ENCODE peak calls at places on chromosomes 2 and 18, in four cellular contexts. Y is HepG2, S is WTC11, W is K562. K is an unnamed sample.

GRCh38 chr2:159114835-159115234 is 146.4 kb downstream of the TANC1 start:
- DNase-seq in Y (no peak), S (no peak), W (no peak), K (no peak)

GRCh38 chr2:188199716-188200128 is 92.0 kb upstream of the GULP1 start:
- DNase-seq in Y (peak), S (no peak), W (no peak), K (no peak)

GRCh38 chr2:46298522-46299351 is 1.5 kb downstream of the EPAS1 start:
- DNase-seq in Y (no peak), S (peak), W (peak), K (no peak)

GRCh38 chr18:31685097-31686082 is 1.0 kb upstream of the B4GALT6 start:
- DNase-seq in Y (peak), S (peak), W (peak), K (peak)

GRCh38 chr2:39379643-39380524 is 57.2 kb downstream of the MAP4K3 start:
- DNase-seq in Y (peak), S (no peak), W (peak), K (peak)

GRCh38 chr2:158997037-158997785 is 28.8 kb downstream of the TANC1 start:
- DNase-seq in Y (peak), S (no peak), W (no peak), K (no peak)

GRCh38 chr2:75716406-75716805 is 5.7 kb upstream of the GCFC2 start:
- DNase-seq in Y (no peak), S (no peak), W (peak), K (no peak)

GRCh38 chr2:62569907-62570793 is 64.2 kb upstream of the TMEM17 start:
- DNase-seq in Y (peak), S (peak), W (no peak), K (no peak)

GRCh38 chr18:9095297-9096012 is 7.0 kb upstream of the NDUFV2 start:
- DNase-seq in Y (peak), S (no peak), W (peak), K (peak)

GRCh38 chr18:64276736-64277135 is 127.8 kb upstream of the LINC00305 start:
- DNase-seq in Y (no peak), S (no peak), W (no peak), K (no peak)

DNA sequence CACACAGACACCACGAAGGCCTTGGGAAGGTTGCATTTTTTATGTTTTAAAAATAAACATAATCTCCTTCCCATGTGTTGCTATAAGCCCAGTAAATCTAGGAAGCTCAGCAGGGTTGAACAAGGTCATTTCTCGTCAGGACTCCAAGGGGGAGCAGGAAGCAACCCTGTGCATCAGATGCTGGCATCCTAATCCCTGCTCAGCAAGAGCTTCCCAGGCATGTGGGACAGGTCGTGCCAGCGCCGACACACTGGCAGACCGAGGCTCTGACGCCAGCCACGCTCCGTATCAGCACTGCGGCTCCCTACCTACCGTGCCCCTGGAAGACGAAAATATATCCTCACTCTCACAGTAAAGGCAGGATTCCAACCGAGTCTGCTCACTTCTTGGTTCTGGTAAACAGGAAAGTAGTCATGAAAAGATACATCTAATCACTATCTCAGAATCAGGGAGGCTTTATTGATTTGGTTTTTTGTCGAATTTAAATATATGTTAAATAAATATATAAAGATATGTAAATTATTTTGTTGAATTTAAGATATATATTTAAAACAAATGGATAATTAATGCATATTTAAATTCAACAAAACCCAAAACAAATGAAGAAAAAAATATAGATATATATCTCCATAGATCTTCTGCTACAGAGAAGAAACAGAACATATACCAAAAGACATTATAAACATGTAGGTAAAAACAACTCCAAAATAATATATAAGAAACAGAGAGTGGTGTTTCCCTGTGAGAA is 61.4 kb downstream of the TXNL1 start:
- DNase-seq in Y (no peak), S (no peak), W (no peak), K (no peak)
- TF ChIP-seq TCF7 in Y (no peak), S (no peak), W (no peak), K (no peak)

DNA sequence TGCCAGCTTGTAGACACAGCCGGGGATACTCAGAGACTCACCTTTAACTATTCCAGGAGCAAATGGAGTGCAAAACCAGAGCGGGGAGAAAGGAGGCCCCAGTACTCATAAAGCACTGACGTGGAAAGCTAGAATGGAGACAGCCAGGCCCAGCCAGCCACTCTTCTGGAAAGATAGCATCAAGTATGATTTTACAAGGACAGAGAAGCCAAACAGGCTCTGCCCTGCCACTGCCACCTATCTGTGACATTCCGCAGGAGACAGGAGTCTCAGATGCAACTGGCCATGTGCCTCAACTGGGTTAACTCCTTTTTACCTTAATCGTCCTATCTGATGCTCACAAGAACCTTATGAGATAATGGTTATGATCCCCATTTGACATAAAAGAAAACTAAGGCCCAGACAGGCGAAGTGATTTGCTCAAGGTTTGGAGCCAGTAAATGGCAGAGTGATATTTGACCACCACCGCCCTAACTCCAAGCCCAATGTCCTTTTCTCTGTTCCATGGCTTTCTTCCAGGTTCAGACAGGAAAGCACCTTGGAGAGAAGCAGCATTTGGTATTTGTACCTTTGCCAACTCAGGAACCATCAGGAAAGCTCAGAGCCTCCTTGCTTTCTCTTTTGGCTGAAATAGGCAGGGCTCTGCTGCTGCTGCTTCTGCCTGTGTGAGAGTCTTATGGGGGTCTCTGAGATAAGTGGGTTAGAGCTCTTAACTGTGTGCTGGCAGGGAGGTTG is 15.6 kb downstream of the KIF3C start:
- DNase-seq in Y (no peak), S (no peak), W (no peak), K (no peak)
- TF ChIP-seq TCF7 in Y (no peak), S (no peak), W (no peak), K (no peak)

DNA sequence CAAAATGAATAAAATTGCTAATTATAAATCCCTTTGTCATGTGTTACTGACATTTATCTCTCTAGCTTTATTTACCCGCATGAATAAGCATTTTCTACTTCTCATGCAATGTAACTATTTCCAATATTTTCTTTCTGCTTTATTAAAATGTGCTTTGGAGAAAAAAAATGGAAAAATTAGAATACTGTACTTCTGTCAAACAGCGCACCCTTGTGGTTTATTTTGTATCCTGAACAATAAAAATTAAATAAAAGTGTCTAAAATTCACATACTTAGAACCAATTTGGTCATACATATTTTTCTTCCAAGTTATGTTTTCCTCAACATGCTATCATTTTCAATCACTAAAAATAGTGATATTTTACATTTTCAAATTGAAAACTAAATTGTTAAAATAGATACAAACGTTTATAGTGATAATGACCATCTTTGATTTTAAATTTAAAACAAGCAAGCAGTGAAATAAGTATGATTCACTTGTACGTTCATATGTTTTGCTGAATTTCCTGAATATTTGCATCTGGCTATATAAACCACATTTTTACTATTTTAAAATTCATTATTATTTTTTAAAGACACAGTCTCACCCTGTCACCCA is 95.8 kb upstream of the GRB14 start:
- DNase-seq in Y (peak), S (no peak), W (peak), K (no peak)
- TF ChIP-seq TCF7 in Y (no peak), S (no peak), W (no peak), K (no peak)

GRCh38 chr2:221792971-221793670 is 221.0 kb upstream of the EPHA4 start:
- DNase-seq in Y (no peak), S (peak), W (no peak), K (no peak)
- TF ChIP-seq TCF7 in Y (no peak), S (no peak), W (no peak), K (no peak)

GRCh38 chr18:13035249-13035914 is 44.2 kb downstream of the CEP192 start:
- DNase-seq in Y (no peak), S (no peak), W (peak), K (no peak)
- TF ChIP-seq TCF7 in Y (no peak), S (no peak), W (no peak), K (no peak)